ENCODE peak calls at places on chromosome 14, in ten cellular contexts. O, X, I, Q, L, A, Y, G, B and V are unnamed samples.

GRCh38 chr14:99387880-99388279 is 92.8 kb downstream of the SETD3 start:
- DNase-seq in O (no peak), X (no peak), I (no peak), Q (no peak), L (no peak), A (no peak), Y (no peak), G (no peak), B (no peak), V (no peak)

GRCh38 chr14:41457393-41457792 is 149.3 kb upstream of the LRFN5 start:
- DNase-seq in O (no peak), X (no peak), I (no peak), Q (no peak), L (no peak), A (no peak), Y (no peak), G (no peak), B (no peak), V (no peak)

GRCh38 chr14:34368115-34368970 is 93.7 kb downstream of the SPTSSA start:
- DNase-seq in O (no peak), X (no peak), I (no peak), Q (no peak), L (no peak), A (no peak), Y (no peak), G (no peak), B (no peak), V (no peak)

GRCh38 chr14:68020999-68021663 is 201.6 kb downstream of the RAD51B start:
- DNase-seq in O (no peak), X (no peak), I (no peak), Q (no peak), L (no peak), A (no peak), Y (no peak), G (no peak), B (no peak), V (no peak)

GRCh38 chr14:73058224-73058922 is at the start of gene RBM25:
- DNase-seq in O (peak; percentile 99), X (peak; percentile 96), I (peak; percentile 98), Q (peak; percentile 99), L (peak; percentile 98), A (peak; percentile 96), Y (peak; percentile 98), G (peak; percentile 98), B (peak; percentile 96), V (peak; percentile 94)

GRCh38 chr14:76778546-76779215 is 17.4 kb downstream of the VASH1 start:
- DNase-seq in O (no peak), X (no peak), I (peak; percentile 50), Q (no peak), L (no peak), A (peak; percentile 17), Y (peak; percentile 75), G (no peak), B (no peak), V (no peak)

GRCh38 chr14:75310295-75311059 is 31.8 kb downstream of the FOS start:
- DNase-seq in O (peak; percentile 90), X (peak; percentile 92), I (peak; percentile 92), Q (no peak), L (peak; percentile 77), A (peak; percentile 82), Y (no peak), G (no peak), B (peak; percentile 73), V (no peak)

GRCh38 chr14:28308727-28309126 is 457.9 kb upstream of the FOXG1 start:
- DNase-seq in O (peak; percentile 61), X (no peak), I (no peak), Q (no peak), L (no peak), A (no peak), Y (no peak), G (no peak), B (no peak), V (peak; percentile 41)

GRCh38 chr14:93133476-93133875 is 17.8 kb upstream of the ITPK1 start:
- DNase-seq in O (no peak), X (no peak), I (peak; percentile 81), Q (no peak), L (no peak), A (peak; percentile 39), Y (no peak), G (no peak), B (no peak), V (no peak)

GRCh38 chr14:100906420-100906819 is 2.9 kb upstream of the RTL1 start:
- DNase-seq in O (no peak), X (no peak), I (peak; percentile 57), Q (no peak), L (no peak), A (no peak), Y (no peak), G (no peak), B (no peak), V (no peak)

GRCh38 chr14:90726656-90727055 is 89.6 kb downstream of the TTC7B start:
- DNase-seq in O (peak; percentile 60), X (no peak), I (peak; percentile 93), Q (peak; percentile 4), L (peak; percentile 81), A (peak; percentile 52), Y (no peak), G (no peak), B (no peak), V (no peak)

GRCh38 chr14:60922050-60922449 is 58.8 kb downstream of the TRMT5 start:
- DNase-seq in O (no peak), X (no peak), I (no peak), Q (no peak), L (no peak), A (no peak), Y (no peak), G (no peak), B (no peak), V (no peak)

GRCh38 chr14:67622675-67623074 is 3.0 kb downstream of the ARG2 start:
- DNase-seq in O (peak; percentile 89), X (peak; percentile 23), I (peak; percentile 83), Q (no peak), L (peak; percentile 46), A (peak; percentile 41), Y (no peak), G (no peak), B (no peak), V (no peak)

GRCh38 chr14:103522028-103522581 is 525 bp downstream of the CKB start:
- DNase-seq in O (no peak), X (no peak), I (peak; percentile 81), Q (no peak), L (no peak), A (no peak), Y (no peak), G (peak; percentile 22), B (peak; percentile 61), V (no peak)

DNA sequence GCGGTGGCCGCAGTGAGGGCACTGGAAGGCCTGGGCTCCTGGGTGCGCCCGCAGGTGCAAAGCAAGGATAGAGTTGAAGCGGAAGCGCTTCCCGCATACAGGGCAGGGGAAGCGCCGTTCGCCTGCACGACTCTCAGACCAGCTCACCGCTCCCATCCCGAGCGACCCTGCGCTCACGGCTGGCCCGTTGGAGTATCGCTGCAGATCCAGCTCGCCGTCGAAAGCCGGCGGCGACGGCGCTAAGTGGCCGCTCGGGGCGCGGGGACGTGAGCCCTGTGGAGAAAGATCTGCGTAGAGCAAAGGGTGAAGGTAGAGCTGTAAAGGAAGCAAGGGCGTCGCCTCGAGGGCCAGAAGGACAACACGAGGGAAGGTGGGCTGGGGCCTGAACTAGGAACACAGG is 5.4 kb downstream of the ZNF219 start:
- DNase-seq in O (no peak), X (peak; percentile 4), I (no peak), Q (no peak), L (no peak), A (no peak), Y (no peak), G (no peak), B (no peak), V (no peak)
- H3K36me3 ChIP-seq in O (peaks cover 7% of the 10 kb centered on the region), X (peaks cover 50% of the 10 kb centered on the region), I (peaks cover 52% of the 10 kb centered on the region), Q (no peaks in the 10 kb centered on the region), L (peaks cover 25% of the 10 kb centered on the region), A (peaks cover 44% of the 10 kb centered on the region), Y (peaks cover 63% of the 10 kb centered on the region), G (no peaks in the 10 kb centered on the region), B (peaks cover 31% of the 10 kb centered on the region), V (no peaks in the 10 kb centered on the region)

GRCh38 chr14:22428681-22429315 is 160.2 kb downstream of the DAD1 start:
- DNase-seq in O (peak; percentile 59), X (no peak), I (no peak), Q (no peak), L (no peak), A (no peak), Y (no peak), G (no peak), B (no peak), V (no peak)

GRCh38 chr14:22423958-22424357 is 165.1 kb downstream of the DAD1 start:
- DNase-seq in O (no peak), X (no peak), I (no peak), Q (no peak), L (no peak), A (no peak), Y (no peak), G (no peak), B (no peak), V (no peak)

GRCh38 chr14:22429546-22429945 is 159.5 kb downstream of the DAD1 start:
- DNase-seq in O (no peak), X (no peak), I (no peak), Q (no peak), L (no peak), A (no peak), Y (no peak), G (no peak), B (no peak), V (no peak)

GRCh38 chr14:22426711-22427110 is 162.3 kb downstream of the DAD1 start:
- DNase-seq in O (no peak), X (no peak), I (no peak), Q (no peak), L (no peak), A (no peak), Y (no peak), G (no peak), B (no peak), V (no peak)

GRCh38 chr14:22427771-22428228 is 161.2 kb downstream of the DAD1 start:
- DNase-seq in O (peak; percentile 51), X (no peak), I (peak; percentile 77), Q (no peak), L (peak; percentile 62), A (no peak), Y (no peak), G (no peak), B (no peak), V (no peak)
- H3K4me3 ChIP-seq in O (peak overlapping the region; percentile 22), X (no peak overlapping the region), I (peak overlapping the region; percentile 3), Q (no peak overlapping the region), L (peak overlapping the region; percentile 0), A (peak overlapping the region; percentile 11), Y (no peak overlapping the region), G (no peak overlapping the region), B (no peak overlapping the region), V (no peak overlapping the region)

GRCh38 chr14:79093542-79093941 is 923.4 kb downstream of the NRXN3 start:
- DNase-seq in O (peak; percentile 1), X (no peak), I (no peak), Q (no peak), L (no peak), A (no peak), Y (no peak), G (no peak), B (no peak), V (no peak)
- H3K36me3 ChIP-seq in O (no peaks in the 10 kb centered on the region), X (no peaks in the 10 kb centered on the region), I (no peaks in the 10 kb centered on the region), Q (no peaks in the 10 kb centered on the region), L (no peaks in the 10 kb centered on the region), A (no peaks in the 10 kb centered on the region), Y (no peaks in the 10 kb centered on the region), G (no peaks in the 10 kb centered on the region), B (no peaks in the 10 kb centered on the region), V (no peaks in the 10 kb centered on the region)

DNA sequence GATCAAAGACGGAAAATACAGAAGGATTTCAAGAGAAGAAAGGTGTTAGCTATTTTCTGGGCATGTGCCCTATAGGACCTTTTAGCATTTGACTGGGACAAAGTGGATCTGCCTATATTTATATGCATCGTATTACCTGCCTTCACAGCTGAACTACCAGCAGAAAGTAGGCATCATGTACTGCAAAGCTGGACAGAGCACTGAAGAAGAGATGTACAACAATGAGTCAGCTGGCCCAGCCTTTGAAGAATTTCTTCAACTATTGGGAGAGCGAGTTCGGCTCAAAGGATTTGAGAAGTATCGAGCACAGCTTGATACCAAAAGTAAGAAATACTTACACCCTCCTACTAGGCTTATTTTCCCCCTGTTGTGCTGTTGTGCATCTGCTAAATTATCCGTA is 282.0 kb upstream of the RGS6 start:
- DNase-seq in O (peak; percentile 10), X (no peak), I (no peak), Q (no peak), L (no peak), A (no peak), Y (no peak), G (no peak), B (no peak), V (no peak)
- H3K4me3 ChIP-seq in O (no peak overlapping the region), X (no peak overlapping the region), I (no peak overlapping the region), Q (no peak overlapping the region), L (no peak overlapping the region), A (no peak overlapping the region), Y (no peak overlapping the region), G (no peak overlapping the region), B (no peak overlapping the region), V (no peak overlapping the region)